ENCODE peak calls at places on chromosome 22, in seven cellular contexts. One of them, this sample, is unnamed.

GRCh38 chr22:42644422-42645340 is 4.3 kb upstream of the ATP5MGL start:
- DNase-seq in AG10803: peak; percentile 63
- DNase-seq in heart left ventricle: peak; percentile 81
- DNase-seq in adrenal gland: peak; percentile 85
- DNase-seq in GM10248: no peak
- DNase-seq in osteocyte: no peak
- DNase-seq in PC-3: no peak
- DNase-seq in this sample: no peak

GRCh38 chr22:42249831-42250230 is 20.6 kb downstream of the TCF20 start:
- DNase-seq in osteocyte: no peak
- DNase-seq in heart left ventricle: no peak
- DNase-seq in PC-3: no peak
- DNase-seq in AG10803: no peak
- DNase-seq in adrenal gland: no peak
- DNase-seq in GM10248: no peak
- DNase-seq in this sample: no peak

GRCh38 chr22:33921576-33922181 is 1.4 kb upstream of the LARGE1 start:
- DNase-seq in AG10803: peak; percentile 61
- DNase-seq in adrenal gland: peak; percentile 76
- DNase-seq in osteocyte: peak; percentile 88
- DNase-seq in PC-3: no peak
- DNase-seq in heart left ventricle: peak; percentile 78
- DNase-seq in GM10248: peak; percentile 54
- DNase-seq in this sample: peak; percentile 74

GRCh38 chr22:19121631-19122142 is 525 bp downstream of the DGCR2 start:
- DNase-seq in PC-3: peak; percentile 22
- DNase-seq in AG10803: peak; percentile 20
- DNase-seq in adrenal gland: peak; percentile 88
- DNase-seq in osteocyte: no peak
- DNase-seq in heart left ventricle: peak; percentile 84
- DNase-seq in GM10248: peak; percentile 52
- DNase-seq in this sample: peak; percentile 60

GRCh38 chr22:27987557-27987956 is 68.5 kb upstream of the PITPNB start:
- DNase-seq in PC-3: no peak
- DNase-seq in AG10803: peak; percentile 72
- DNase-seq in GM10248: no peak
- DNase-seq in osteocyte: peak; percentile 84
- DNase-seq in heart left ventricle: no peak
- DNase-seq in adrenal gland: peak; percentile 39
- DNase-seq in this sample: no peak

GRCh38 chr22:33898121-33898520 is 22.2 kb downstream of the LARGE1 start:
- DNase-seq in adrenal gland: no peak
- DNase-seq in GM10248: no peak
- DNase-seq in AG10803: no peak
- DNase-seq in PC-3: no peak
- DNase-seq in heart left ventricle: no peak
- DNase-seq in osteocyte: no peak
- DNase-seq in this sample: no peak

GRCh38 chr22:24106385-24107381 is 74.6 kb upstream of the SUSD2 start:
- DNase-seq in AG10803: no peak
- DNase-seq in heart left ventricle: peak; percentile 51
- DNase-seq in adrenal gland: peak; percentile 58
- DNase-seq in PC-3: no peak
- DNase-seq in osteocyte: no peak
- DNase-seq in GM10248: peak; percentile 38
- DNase-seq in this sample: peak; percentile 45

GRCh38 chr22:19503869-19504268 is 20.3 kb downstream of the CLDN5 start:
- DNase-seq in AG10803: no peak
- DNase-seq in GM10248: no peak
- DNase-seq in heart left ventricle: no peak
- DNase-seq in PC-3: no peak
- DNase-seq in osteocyte: no peak
- DNase-seq in adrenal gland: no peak
- DNase-seq in this sample: no peak

GRCh38 chr22:35782504-35782903 is 64.8 kb downstream of the APOL5 start:
- DNase-seq in AG10803: peak; percentile 21
- DNase-seq in heart left ventricle: no peak
- DNase-seq in osteocyte: no peak
- DNase-seq in adrenal gland: no peak
- DNase-seq in PC-3: no peak
- DNase-seq in GM10248: no peak
- DNase-seq in this sample: no peak

GRCh38 chr22:23527971-23528740 is 51.9 kb downstream of the IGLL1 start:
- DNase-seq in PC-3: no peak
- DNase-seq in adrenal gland: no peak
- DNase-seq in osteocyte: no peak
- DNase-seq in GM10248: no peak
- DNase-seq in heart left ventricle: peak; percentile 37
- DNase-seq in AG10803: no peak
- DNase-seq in this sample: no peak

GRCh38 chr22:17648564-17648963 is 10.0 kb downstream of the BCL2L13 start:
- DNase-seq in adrenal gland: no peak
- DNase-seq in AG10803: no peak
- DNase-seq in GM10248: no peak
- DNase-seq in osteocyte: no peak
- DNase-seq in heart left ventricle: no peak
- DNase-seq in PC-3: no peak
- DNase-seq in this sample: no peak

GRCh38 chr22:23652286-23652685 is 20.2 kb upstream of the DRICH1 start:
- DNase-seq in heart left ventricle: no peak
- DNase-seq in PC-3: no peak
- DNase-seq in AG10803: no peak
- DNase-seq in GM10248: no peak
- DNase-seq in adrenal gland: no peak
- DNase-seq in osteocyte: no peak
- DNase-seq in this sample: no peak

GRCh38 chr22:35484651-35485372 is 55.8 kb upstream of the RASD2 start:
- DNase-seq in PC-3: no peak
- DNase-seq in AG10803: no peak
- DNase-seq in adrenal gland: no peak
- DNase-seq in heart left ventricle: no peak
- DNase-seq in osteocyte: no peak
- DNase-seq in GM10248: no peak
- DNase-seq in this sample: no peak

GRCh38 chr22:43185860-43186261 is 1.1 kb downstream of the TTLL12 start:
- DNase-seq in AG10803: peak; percentile 12
- DNase-seq in GM10248: no peak
- DNase-seq in osteocyte: no peak
- DNase-seq in heart left ventricle: peak; percentile 82
- DNase-seq in PC-3: peak; percentile 24
- DNase-seq in adrenal gland: peak; percentile 86
- DNase-seq in this sample: no peak

GRCh38 chr22:50271519-50271970 is 1.4 kb upstream of the MAPK11 start:
- DNase-seq in AG10803: peak; percentile 54
- DNase-seq in GM10248: peak; percentile 86
- DNase-seq in PC-3: peak; percentile 56
- DNase-seq in osteocyte: no peak
- DNase-seq in adrenal gland: peak; percentile 80
- DNase-seq in heart left ventricle: peak; percentile 87
- DNase-seq in this sample: peak; percentile 89

GRCh38 chr22:43007519-43008102 is 7.3 kb downstream of the PACSIN2 start:
- DNase-seq in PC-3: no peak
- DNase-seq in GM10248: no peak
- DNase-seq in AG10803: peak; percentile 46
- DNase-seq in adrenal gland: no peak
- DNase-seq in heart left ventricle: no peak
- DNase-seq in osteocyte: no peak
- DNase-seq in this sample: no peak

GRCh38 chr22:41003976-41004375 is 52.8 kb downstream of the RBX1 start:
- DNase-seq in AG10803: no peak
- DNase-seq in PC-3: no peak
- DNase-seq in osteocyte: no peak
- DNase-seq in heart left ventricle: no peak
- DNase-seq in adrenal gland: no peak
- DNase-seq in GM10248: no peak
- DNase-seq in this sample: no peak

GRCh38 chr22:19810381-19811141 is 44.1 kb downstream of the GNB1L start:
- DNase-seq in heart left ventricle: peak; percentile 55
- DNase-seq in AG10803: peak; percentile 91
- DNase-seq in PC-3: no peak
- DNase-seq in adrenal gland: no peak
- DNase-seq in osteocyte: peak; percentile 84
- DNase-seq in GM10248: no peak
- DNase-seq in this sample: no peak

GRCh38 chr22:50314455-50315288 is 7.2 kb upstream of the PLXNB2 start:
- DNase-seq in AG10803: no peak
- DNase-seq in PC-3: no peak
- DNase-seq in adrenal gland: peak; percentile 82
- DNase-seq in GM10248: peak; percentile 90
- DNase-seq in heart left ventricle: peak; percentile 86
- DNase-seq in osteocyte: peak; percentile 83
- DNase-seq in this sample: peak; percentile 91

GRCh38 chr22:29726512-29727247 is 6.9 kb downstream of the CABP7 start:
- DNase-seq in PC-3: no peak
- DNase-seq in osteocyte: no peak
- DNase-seq in GM10248: no peak
- DNase-seq in heart left ventricle: no peak
- DNase-seq in adrenal gland: no peak
- DNase-seq in AG10803: no peak
- DNase-seq in this sample: no peak

GRCh38 chr22:29726104-29726503 is 6.3 kb downstream of the CABP7 start:
- DNase-seq in PC-3: no peak
- DNase-seq in GM10248: no peak
- DNase-seq in adrenal gland: no peak
- DNase-seq in heart left ventricle: no peak
- DNase-seq in osteocyte: no peak
- DNase-seq in AG10803: no peak
- DNase-seq in this sample: no peak

GRCh38 chr22:29729161-29729560 is 9.4 kb downstream of the CABP7 start:
- DNase-seq in heart left ventricle: no peak
- DNase-seq in adrenal gland: no peak
- DNase-seq in AG10803: no peak
- DNase-seq in osteocyte: no peak
- DNase-seq in GM10248: no peak
- DNase-seq in PC-3: no peak
- DNase-seq in this sample: no peak

GRCh38 chr22:29724843-29725242 is 5.0 kb downstream of the CABP7 start:
- DNase-seq in heart left ventricle: no peak
- DNase-seq in AG10803: no peak
- DNase-seq in PC-3: no peak
- DNase-seq in GM10248: no peak
- DNase-seq in adrenal gland: no peak
- DNase-seq in osteocyte: no peak
- DNase-seq in this sample: no peak

DNA sequence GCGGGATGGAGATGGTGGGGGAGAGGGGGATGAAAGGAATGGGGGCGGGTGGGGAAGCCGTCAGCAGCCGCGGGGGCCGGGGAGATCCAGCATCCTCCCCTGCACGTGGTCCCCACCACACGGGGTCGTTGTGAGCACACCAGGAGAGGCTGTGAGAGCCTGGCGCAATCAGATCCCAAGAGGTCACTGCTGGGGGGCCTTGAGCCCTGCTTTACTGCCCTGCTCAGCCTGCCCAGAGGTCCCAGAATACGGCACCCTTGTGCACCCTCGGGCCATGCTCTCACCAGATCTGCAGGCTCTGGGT is 7.4 kb downstream of the CABP7 start:
- DNase-seq in osteocyte: no peak
- DNase-seq in PC-3: no peak
- DNase-seq in GM10248: peak; percentile 71
- DNase-seq in AG10803: peak; percentile 21
- DNase-seq in adrenal gland: no peak
- DNase-seq in heart left ventricle: no peak
- DNase-seq in this sample: peak; percentile 79
- TF ChIP-seq CTCF in osteocyte: peak; percentile 51
- TF ChIP-seq CTCF in PC-3: peak; percentile 27
- TF ChIP-seq CTCF in GM10248: peak; percentile 41
- TF ChIP-seq CTCF in AG10803: peak; percentile 43
- TF ChIP-seq CTCF in adrenal gland: no peak
- TF ChIP-seq CTCF in heart left ventricle: peak; percentile 40
- TF ChIP-seq CTCF in this sample: peak; percentile 32

DNA sequence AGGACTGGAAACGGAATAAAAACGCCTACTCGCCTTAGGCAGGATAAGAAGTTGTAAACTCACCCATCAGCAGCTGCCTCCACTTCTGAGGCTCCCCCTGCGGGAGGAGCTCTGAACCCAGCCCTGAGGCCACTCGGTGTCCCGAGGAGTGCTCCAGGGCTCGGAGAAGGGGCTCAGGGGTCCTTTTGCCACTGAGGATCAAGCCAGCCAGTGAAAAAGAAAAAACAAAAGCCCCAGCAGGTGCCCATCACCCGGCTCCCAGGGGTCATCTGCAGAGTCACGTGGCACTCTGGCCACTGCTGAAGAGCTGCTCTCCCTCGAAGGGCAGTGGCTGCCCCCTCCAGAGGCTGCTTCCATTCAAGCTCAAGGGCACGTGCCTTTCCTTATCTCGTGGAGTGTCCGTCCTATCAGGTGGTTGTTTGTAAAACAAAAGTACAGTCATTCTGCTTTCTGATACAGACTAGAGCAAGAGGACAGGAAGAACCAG is 29.0 kb downstream of the NUP50 start:
- DNase-seq in PC-3: no peak
- DNase-seq in AG10803: no peak
- DNase-seq in osteocyte: no peak
- DNase-seq in heart left ventricle: no peak
- DNase-seq in adrenal gland: peak; percentile 79
- DNase-seq in GM10248: peak; percentile 19
- DNase-seq in this sample: peak; percentile 25
- TF ChIP-seq CTCF in PC-3: no peak
- TF ChIP-seq CTCF in AG10803: peak; percentile 6
- TF ChIP-seq CTCF in osteocyte: no peak
- TF ChIP-seq CTCF in heart left ventricle: no peak
- TF ChIP-seq CTCF in adrenal gland: no peak
- TF ChIP-seq CTCF in GM10248: no peak
- TF ChIP-seq CTCF in this sample: no peak

DNA sequence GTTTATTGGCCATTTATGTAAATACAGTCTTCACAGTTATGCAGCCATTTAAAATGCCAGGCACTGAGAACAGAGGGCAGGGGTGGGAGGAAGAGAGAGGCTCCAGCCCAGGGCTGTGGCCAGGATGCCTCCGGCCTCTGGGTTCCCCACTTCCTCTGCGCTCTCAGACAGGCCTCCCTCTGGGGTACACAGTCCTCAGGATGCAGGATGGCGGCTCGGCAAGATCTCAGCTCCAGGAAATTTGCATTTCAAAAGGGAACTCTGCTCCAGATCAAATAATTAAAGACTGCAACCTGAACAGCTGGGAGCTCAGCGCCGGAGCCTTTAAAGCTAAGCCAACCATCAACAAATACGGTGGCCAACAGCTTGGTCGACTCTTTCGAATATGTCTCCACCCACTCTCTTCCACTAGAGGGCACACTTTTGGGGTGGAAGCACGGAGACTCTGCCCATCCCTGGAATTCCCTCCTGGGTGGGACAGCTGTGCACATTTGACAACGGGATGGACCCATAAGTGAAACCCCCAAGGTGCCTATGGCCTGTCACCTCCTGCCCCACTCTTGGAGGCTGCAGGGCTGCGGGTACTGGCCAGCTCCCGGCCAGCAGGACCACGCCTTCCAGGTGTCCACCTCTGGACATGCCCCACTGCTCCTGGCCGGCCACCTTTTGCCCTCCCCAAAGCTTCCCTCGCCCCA is 1044.7 kb downstream of the BRD1 start:
- DNase-seq in AG10803: no peak
- DNase-seq in osteocyte: peak; percentile 72
- DNase-seq in GM10248: peak; percentile 8
- DNase-seq in adrenal gland: peak; percentile 17
- DNase-seq in PC-3: no peak
- DNase-seq in heart left ventricle: no peak
- DNase-seq in this sample: peak; percentile 8
- TF ChIP-seq CTCF in AG10803: no peak
- TF ChIP-seq CTCF in osteocyte: peak; percentile 19
- TF ChIP-seq CTCF in GM10248: no peak
- TF ChIP-seq CTCF in adrenal gland: no peak
- TF ChIP-seq CTCF in PC-3: peak; percentile 22
- TF ChIP-seq CTCF in heart left ventricle: peak; percentile 3
- TF ChIP-seq CTCF in this sample: no peak

GRCh38 chr22:26604368-26604767 is 13.5 kb downstream of the CRYBB1 start:
- DNase-seq in GM10248: no peak
- DNase-seq in adrenal gland: no peak
- DNase-seq in AG10803: no peak
- DNase-seq in PC-3: no peak
- DNase-seq in osteocyte: no peak
- DNase-seq in heart left ventricle: no peak
- DNase-seq in this sample: no peak
- TF ChIP-seq CTCF in GM10248: no peak
- TF ChIP-seq CTCF in adrenal gland: no peak
- TF ChIP-seq CTCF in AG10803: no peak
- TF ChIP-seq CTCF in PC-3: no peak
- TF ChIP-seq CTCF in osteocyte: no peak
- TF ChIP-seq CTCF in heart left ventricle: no peak
- TF ChIP-seq CTCF in this sample: no peak

This sample was measured in GM13976.